ENCODE peak calls at places on chromosomes 2 and 18, in five cellular contexts. E is HepG2, R is upper lobe of left lung, K is K562, P is GM12878. B is an unnamed sample.

GRCh38 chr2:29921560-29921915 is at the start of gene ALK:
- ATAC-seq in E (peak; percentile 76), R (peak; percentile 97), P (peak; percentile 53), K (peak; percentile 100), B (peak; percentile 94)

GRCh38 chr2:55957142-55957541 is 33.6 kb upstream of the EFEMP1 start:
- ATAC-seq in E (no peak), R (no peak), P (no peak), K (no peak), B (no peak)

GRCh38 chr2:196262606-196263005 is 91.2 kb upstream of the STK17B start:
- ATAC-seq in K (peak; percentile 70), E (no peak), P (peak; percentile 7), R (no peak), B (no peak)

GRCh38 chr2:88059979-88060906 is 4.7 kb upstream of the KRCC1 start:
- ATAC-seq in K (peak; percentile 38), R (peak; percentile 39), E (peak; percentile 58), P (peak; percentile 55), B (no peak)

GRCh38 chr2:10057231-10058107 is 14.1 kb downstream of the KLF11 start:
- ATAC-seq in P (peak; percentile 48), K (peak; percentile 87), R (peak; percentile 81), E (peak; percentile 80), B (peak; percentile 52)

GRCh38 chr2:178782236-178782635 is 25.0 kb downstream of the TTN start:
- ATAC-seq in E (no peak), R (no peak), P (peak; percentile 92), K (no peak), B (no peak)

GRCh38 chr2:145323512-145323911 is 803.6 kb upstream of the ZEB2 start:
- ATAC-seq in P (no peak), K (no peak), R (no peak), E (no peak), B (no peak)

GRCh38 chr2:110735366-110735765 is 3.0 kb downstream of the ACOXL start:
- ATAC-seq in R (peak; percentile 62), K (no peak), P (peak; percentile 12), E (peak; percentile 57), B (no peak)

DNA sequence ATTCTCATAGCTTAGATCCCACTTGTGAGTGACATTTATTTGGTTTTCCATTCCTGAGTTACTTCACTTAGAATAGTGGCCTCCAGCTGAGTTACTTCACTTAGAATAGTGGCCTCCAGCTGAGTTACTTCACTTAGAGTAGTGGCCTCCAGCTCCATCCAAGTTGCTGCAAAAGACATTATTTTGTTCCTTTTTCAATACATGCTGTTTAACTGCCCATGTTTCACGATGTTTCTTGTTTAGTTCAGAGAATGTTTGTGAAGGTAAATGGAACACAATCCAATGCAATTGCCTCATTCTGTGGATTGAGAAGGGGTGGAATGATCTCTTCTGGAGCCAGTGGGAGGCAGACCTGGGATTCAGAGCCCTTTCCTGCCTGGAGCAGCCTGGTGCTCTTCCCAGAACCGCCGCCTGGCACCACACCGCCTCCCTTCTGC is 273.5 kb upstream of the ATP5MC3 start:
- ATAC-seq in P (no peak), E (peak; percentile 56), K (no peak), R (no peak), B (no peak)
- TF ChIP-seq POLR2AphosphoS5 in P (no peak), E (no peak), K (no peak), R (no peak), B (no peak)

DNA sequence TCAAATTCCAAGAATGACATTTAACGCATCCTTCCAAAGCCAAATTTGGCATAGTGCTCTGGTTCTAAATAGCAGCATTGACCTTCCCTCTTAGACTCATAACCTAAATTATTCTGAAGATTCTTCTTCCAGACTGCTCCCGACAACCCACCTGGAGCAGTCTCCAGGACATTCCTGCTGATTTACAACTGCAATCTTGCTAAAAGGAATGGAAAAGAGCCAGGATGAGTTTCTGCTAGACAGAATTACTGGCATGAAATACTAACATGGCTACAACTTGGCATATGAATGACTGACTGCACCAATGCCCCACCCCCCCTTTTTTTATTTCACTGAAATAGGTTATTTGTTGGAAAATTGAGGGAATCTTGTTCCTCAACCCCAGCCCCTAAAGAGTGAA is 47.2 kb upstream of the ITGB6 start:
- ATAC-seq in E (no peak), R (no peak), P (no peak), K (no peak), B (no peak)
- TF ChIP-seq EP300 in E (no peak), R (no peak), P (no peak), K (no peak), B (no peak)

GRCh38 chr2:241632478-241633325 is 4.3 kb downstream of the THAP4 start:
- ATAC-seq in K (no peak), P (no peak), E (no peak), R (no peak), B (no peak)
- TF ChIP-seq POLR2AphosphoS5 in K (no peak), P (no peak), E (no peak), R (no peak), B (no peak)

GRCh38 chr2:2399390-2399789 is 68.3 kb upstream of the MYT1L start:
- ATAC-seq in R (no peak), K (no peak), E (no peak), P (no peak), B (no peak)
- TF ChIP-seq EP300 in R (no peak), K (no peak), E (no peak), P (no peak), B (no peak)

DNA sequence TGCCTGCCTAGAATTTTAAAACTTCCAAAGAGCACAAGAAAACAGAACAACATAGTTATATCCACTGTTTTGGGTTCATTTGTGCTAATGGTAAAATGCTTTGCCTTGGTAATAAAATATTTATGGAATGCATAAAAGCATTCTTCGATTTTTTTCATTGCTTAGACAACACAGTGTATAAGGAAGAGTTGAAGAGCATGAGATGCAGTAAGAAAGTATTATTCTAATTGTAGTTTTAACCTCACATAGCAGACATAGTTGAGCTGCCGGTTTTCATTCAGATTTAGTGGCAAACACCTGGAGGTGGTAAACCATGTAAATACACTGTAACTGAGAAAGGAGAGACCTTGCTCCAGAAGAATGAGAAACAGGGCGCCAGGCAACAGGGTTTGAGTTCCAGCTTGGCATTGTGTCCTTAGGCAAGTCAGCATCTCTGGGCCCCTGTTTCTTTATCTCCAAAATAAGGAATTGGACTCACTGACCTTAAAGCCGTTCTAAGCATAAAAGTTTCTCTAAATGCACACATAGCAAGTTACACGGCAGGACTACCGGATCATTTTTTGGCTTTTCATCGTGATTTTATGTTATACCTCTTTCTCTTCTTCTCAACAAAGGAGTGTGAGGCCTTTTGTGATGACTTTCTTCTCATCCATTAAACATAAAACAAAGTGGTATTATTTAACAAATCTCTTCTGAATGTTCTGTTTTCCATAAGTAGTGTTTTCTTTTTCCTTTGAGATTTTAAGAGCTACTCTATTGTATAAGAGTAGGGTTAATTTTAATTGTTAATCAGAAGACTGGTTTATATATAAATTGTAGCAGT is 7.9 kb downstream of the UGP2 start:
- ATAC-seq in E (no peak), P (no peak), R (no peak), K (no peak), B (no peak)
- TF ChIP-seq POLR2AphosphoS5 in E (no peak), P (no peak), R (no peak), K (no peak), B (no peak)

GRCh38 chr18:45749918-45750689 is 26.1 kb downstream of the SLC14A1 start:
- ATAC-seq in K (no peak), R (no peak), P (peak; percentile 69), E (no peak), B (no peak)
- TF ChIP-seq EP300 in K (no peak), R (no peak), P (no peak), E (no peak), B (no peak)

DNA sequence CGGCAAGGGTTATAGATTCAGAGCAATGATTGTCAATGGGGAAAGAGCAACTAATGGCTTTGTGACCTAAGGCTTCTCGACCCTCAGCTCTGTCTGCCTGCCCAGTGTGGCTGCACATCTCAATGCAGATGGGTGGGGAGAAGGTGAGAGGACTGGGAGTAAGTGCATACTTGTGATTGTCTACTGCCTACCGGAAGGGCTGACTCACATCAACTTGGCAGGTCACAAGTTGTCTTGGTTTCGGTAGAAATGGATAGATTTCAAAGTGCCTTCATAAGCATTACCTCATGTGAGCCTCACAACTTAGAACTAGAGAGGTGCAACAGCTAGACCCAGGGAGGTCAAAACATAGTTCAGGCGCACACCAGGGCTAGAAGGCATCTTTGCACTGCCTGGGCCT is 29.4 kb downstream of the STAT1 start:
- ATAC-seq in R (no peak), K (no peak), E (peak; percentile 28), P (peak; percentile 18), B (no peak)
- TF ChIP-seq POLR2AphosphoS5 in R (no peak), K (no peak), E (no peak), P (peak; percentile 71), B (no peak)

GRCh38 chr18:42459873-42460272 is 504.8 kb downstream of the PIK3C3 start:
- ATAC-seq in P (no peak), E (no peak), K (no peak), R (no peak), B (no peak)
- TF ChIP-seq EP300 in P (no peak), E (no peak), K (no peak), R (no peak), B (no peak)